ENCODE peak calls at places on chromosomes 11 and 22, in five cellular contexts. Y, X, N, R and E are unnamed samples.
A peak's percentile ranks its signal among the peaks of the same experiment; 100 is the strongest.

GRCh38 chr11:63769044-63769718 is 606 bp upstream of the ZFTA start:
- DNase-seq in N (peak; percentile 89), X (peak; percentile 39), R (no peak), Y (no peak), E (no peak)

GRCh38 chr22:21995660-21996059 is 13.1 kb upstream of the TOP3B start:
- DNase-seq in X (no peak), R (no peak), Y (no peak), N (no peak), E (no peak)

GRCh38 chr11:95067828-95068244 is 1.1 kb downstream of the SRSF8 start:
- DNase-seq in N (no peak), X (no peak), Y (no peak), R (no peak), E (no peak)

GRCh38 chr11:93225642-93226041 is 27.9 kb upstream of the SLC36A4 start:
- DNase-seq in R (no peak), Y (no peak), N (peak; percentile 23), X (no peak), E (no peak)

GRCh38 chr22:42933783-42934144 is 76.7 kb upstream of the ARFGAP3 start:
- DNase-seq in R (no peak), N (peak; percentile 84), X (no peak), Y (no peak), E (peak; percentile 33)

GRCh38 chr11:15654397-15654915 is 539.7 kb downstream of the INSC start:
- DNase-seq in X (no peak), Y (no peak), R (no peak), N (no peak), E (no peak)

GRCh38 chr11:126917531-126918204 is 82.9 kb downstream of the KIRREL3 start:
- DNase-seq in Y (no peak), R (no peak), X (no peak), N (peak; percentile 89), E (no peak)

GRCh38 chr11:100918551-100919500 is 210.8 kb downstream of the PGR start:
- DNase-seq in N (no peak), Y (no peak), X (no peak), R (no peak), E (no peak)

GRCh38 chr11:81970886-81971285 is 762.8 kb downstream of the FAM181B start:
- DNase-seq in R (no peak), N (no peak), X (no peak), Y (no peak), E (no peak)

GRCh38 chr22:17272511-17272991 is 53.3 kb upstream of the ADA2 start:
- DNase-seq in X (no peak), R (no peak), Y (no peak), N (no peak), E (no peak)

GRCh38 chr11:86116996-86117705 is 48.3 kb upstream of the PICALM start:
- DNase-seq in Y (no peak), R (no peak), N (no peak), X (no peak), E (no peak)

GRCh38 chr11:1548221-1549070 is 23.6 kb downstream of the DUSP8 start:
- DNase-seq in X (no peak), N (peak; percentile 74), Y (no peak), R (peak; percentile 69), E (no peak)

GRCh38 chr11:108128772-108129171 is 7.4 kb downstream of the ACAT1 start:
- DNase-seq in N (no peak), X (no peak), R (no peak), Y (no peak), E (no peak)

GRCh38 chr11:45166604-45166897 is 20.1 kb downstream of the PRDM11 start:
- DNase-seq in N (no peak), Y (no peak), X (no peak), R (no peak), E (no peak)

GRCh38 chr11:12834166-12834565 is 159.9 kb downstream of the TEAD1 start:
- DNase-seq in N (no peak), X (no peak), R (no peak), Y (no peak), E (no peak)

GRCh38 chr11:115193931-115194797 is 310.1 kb downstream of the CADM1 start:
- DNase-seq in Y (no peak), N (no peak), R (no peak), X (no peak), E (peak; percentile 21)